ENCODE peak calls at places on chromosome 19, in eight cellular contexts. One of them, this sample, is unnamed.

GRCh38 chr19:32012886-32013635 is 332.3 kb upstream of the ZNF507 start:
- DNase-seq in heart right ventricle: no peak
- DNase-seq in hippocampal formation: no peak
- DNase-seq in cardiac fibroblast: no peak
- DNase-seq in naive thymus-derived CD8-positive, alpha-beta T cell: no peak
- DNase-seq in EL: no peak
- DNase-seq in T-helper 17 cell: no peak
- DNase-seq in hypothalamus: no peak
- DNase-seq in this sample: no peak

GRCh38 chr19:45103625-45104319 is 10.8 kb downstream of the PPP1R37 start:
- DNase-seq in cardiac fibroblast: no peak
- DNase-seq in hippocampal formation: no peak
- DNase-seq in naive thymus-derived CD8-positive, alpha-beta T cell: no peak
- DNase-seq in T-helper 17 cell: no peak
- DNase-seq in EL: no peak
- DNase-seq in heart right ventricle: peak; percentile 29
- DNase-seq in hypothalamus: no peak
- DNase-seq in this sample: no peak

GRCh38 chr19:50328257-50329145 is 676 bp downstream of the KCNC3 start:
- DNase-seq in hypothalamus: no peak
- DNase-seq in naive thymus-derived CD8-positive, alpha-beta T cell: no peak
- DNase-seq in T-helper 17 cell: no peak
- DNase-seq in EL: no peak
- DNase-seq in cardiac fibroblast: peak; percentile 2
- DNase-seq in hippocampal formation: no peak
- DNase-seq in heart right ventricle: peak; percentile 42
- DNase-seq in this sample: peak; percentile 80

GRCh38 chr19:30522359-30522758 is 150.2 kb downstream of the ZNF536 start:
- DNase-seq in hypothalamus: no peak
- DNase-seq in EL: no peak
- DNase-seq in hippocampal formation: no peak
- DNase-seq in cardiac fibroblast: no peak
- DNase-seq in heart right ventricle: no peak
- DNase-seq in naive thymus-derived CD8-positive, alpha-beta T cell: no peak
- DNase-seq in T-helper 17 cell: no peak
- DNase-seq in this sample: no peak

GRCh38 chr19:15525291-15525690 is 17.0 kb downstream of the CYP4F22 start:
- DNase-seq in naive thymus-derived CD8-positive, alpha-beta T cell: no peak
- DNase-seq in T-helper 17 cell: no peak
- DNase-seq in heart right ventricle: no peak
- DNase-seq in EL: no peak
- DNase-seq in cardiac fibroblast: no peak
- DNase-seq in hippocampal formation: no peak
- DNase-seq in hypothalamus: no peak
- DNase-seq in this sample: no peak

GRCh38 chr19:16143399-16144215 is at the start of gene HSH2D:
- DNase-seq in heart right ventricle: peak; percentile 30
- DNase-seq in EL: no peak
- DNase-seq in cardiac fibroblast: no peak
- DNase-seq in T-helper 17 cell: peak; percentile 57
- DNase-seq in hypothalamus: no peak
- DNase-seq in naive thymus-derived CD8-positive, alpha-beta T cell: peak; percentile 82
- DNase-seq in hippocampal formation: no peak
- DNase-seq in this sample: peak; percentile 86

GRCh38 chr19:35265126-35265995 is 3.4 kb upstream of the USF2 start:
- DNase-seq in hippocampal formation: no peak
- DNase-seq in naive thymus-derived CD8-positive, alpha-beta T cell: no peak
- DNase-seq in heart right ventricle: no peak
- DNase-seq in hypothalamus: no peak
- DNase-seq in cardiac fibroblast: no peak
- DNase-seq in T-helper 17 cell: no peak
- DNase-seq in EL: no peak
- DNase-seq in this sample: peak; percentile 50

GRCh38 chr19:45405435-45406164 is 731 bp upstream of the PPP1R13L start:
- DNase-seq in EL: peak; percentile 93
- DNase-seq in cardiac fibroblast: peak; percentile 91
- DNase-seq in heart right ventricle: peak; percentile 87
- DNase-seq in hypothalamus: peak; percentile 56
- DNase-seq in hippocampal formation: peak; percentile 85
- DNase-seq in naive thymus-derived CD8-positive, alpha-beta T cell: peak; percentile 85
- DNase-seq in T-helper 17 cell: peak; percentile 70
- DNase-seq in this sample: peak; percentile 87

GRCh38 chr19:30109565-30109964 is 167.5 kb downstream of the URI1 start:
- DNase-seq in EL: no peak
- DNase-seq in heart right ventricle: no peak
- DNase-seq in naive thymus-derived CD8-positive, alpha-beta T cell: no peak
- DNase-seq in cardiac fibroblast: no peak
- DNase-seq in hypothalamus: no peak
- DNase-seq in T-helper 17 cell: no peak
- DNase-seq in hippocampal formation: no peak
- DNase-seq in this sample: no peak

GRCh38 chr19:48878219-48879024 is 6.2 kb downstream of the PPP1R15A start:
- DNase-seq in hypothalamus: no peak
- DNase-seq in cardiac fibroblast: peak; percentile 97
- DNase-seq in heart right ventricle: no peak
- DNase-seq in EL: peak; percentile 24
- DNase-seq in naive thymus-derived CD8-positive, alpha-beta T cell: no peak
- DNase-seq in T-helper 17 cell: no peak
- DNase-seq in hippocampal formation: no peak
- DNase-seq in this sample: no peak

GRCh38 chr19:47107201-47107952 is 6.2 kb downstream of the ZC3H4 start:
- DNase-seq in cardiac fibroblast: no peak
- DNase-seq in EL: peak; percentile 36
- DNase-seq in hippocampal formation: peak; percentile 22
- DNase-seq in naive thymus-derived CD8-positive, alpha-beta T cell: peak; percentile 16
- DNase-seq in hypothalamus: no peak
- DNase-seq in heart right ventricle: no peak
- DNase-seq in T-helper 17 cell: no peak
- DNase-seq in this sample: no peak

GRCh38 chr19:6414033-6414643 is 10.5 kb downstream of the KHSRP start:
- DNase-seq in cardiac fibroblast: no peak
- DNase-seq in heart right ventricle: no peak
- DNase-seq in EL: no peak
- DNase-seq in naive thymus-derived CD8-positive, alpha-beta T cell: no peak
- DNase-seq in T-helper 17 cell: no peak
- DNase-seq in hypothalamus: no peak
- DNase-seq in hippocampal formation: no peak
- DNase-seq in this sample: no peak

GRCh38 chr19:52949422-52949821 is 13.3 kb downstream of the ZNF816 start:
- DNase-seq in hippocampal formation: no peak
- DNase-seq in cardiac fibroblast: no peak
- DNase-seq in naive thymus-derived CD8-positive, alpha-beta T cell: no peak
- DNase-seq in T-helper 17 cell: no peak
- DNase-seq in hypothalamus: no peak
- DNase-seq in heart right ventricle: no peak
- DNase-seq in EL: no peak
- DNase-seq in this sample: no peak

GRCh38 chr19:5078179-5078578 is 109.3 kb downstream of the KDM4B start:
- DNase-seq in naive thymus-derived CD8-positive, alpha-beta T cell: peak; percentile 11
- DNase-seq in heart right ventricle: no peak
- DNase-seq in hypothalamus: no peak
- DNase-seq in T-helper 17 cell: no peak
- DNase-seq in hippocampal formation: no peak
- DNase-seq in EL: no peak
- DNase-seq in cardiac fibroblast: no peak
- DNase-seq in this sample: no peak

GRCh38 chr19:18931316-18932162 is 9.5 kb downstream of the HOMER3 start:
- DNase-seq in naive thymus-derived CD8-positive, alpha-beta T cell: no peak
- DNase-seq in hippocampal formation: no peak
- DNase-seq in T-helper 17 cell: no peak
- DNase-seq in cardiac fibroblast: no peak
- DNase-seq in EL: no peak
- DNase-seq in hypothalamus: no peak
- DNase-seq in heart right ventricle: no peak
- DNase-seq in this sample: no peak

GRCh38 chr19:4446801-4447200 is 10.8 kb downstream of the UBXN6 start:
- DNase-seq in cardiac fibroblast: no peak
- DNase-seq in heart right ventricle: no peak
- DNase-seq in hypothalamus: no peak
- DNase-seq in T-helper 17 cell: no peak
- DNase-seq in EL: no peak
- DNase-seq in hippocampal formation: no peak
- DNase-seq in naive thymus-derived CD8-positive, alpha-beta T cell: no peak
- DNase-seq in this sample: no peak

GRCh38 chr19:46732172-46732938 is 13.5 kb upstream of the FKRP start:
- DNase-seq in heart right ventricle: no peak
- DNase-seq in naive thymus-derived CD8-positive, alpha-beta T cell: no peak
- DNase-seq in cardiac fibroblast: no peak
- DNase-seq in T-helper 17 cell: no peak
- DNase-seq in hypothalamus: no peak
- DNase-seq in EL: no peak
- DNase-seq in hippocampal formation: no peak
- DNase-seq in this sample: no peak

GRCh38 chr19:3506384-3507340 is 551 bp downstream of the FZR1 start:
- DNase-seq in hippocampal formation: no peak
- DNase-seq in EL: peak; percentile 36
- DNase-seq in heart right ventricle: no peak
- DNase-seq in naive thymus-derived CD8-positive, alpha-beta T cell: no peak
- DNase-seq in T-helper 17 cell: peak; percentile 38
- DNase-seq in cardiac fibroblast: no peak
- DNase-seq in hypothalamus: no peak
- DNase-seq in this sample: peak; percentile 46

GRCh38 chr19:42634409-42635232 is 39.9 kb upstream of the CEACAM8 start:
- DNase-seq in cardiac fibroblast: peak; percentile 25
- DNase-seq in T-helper 17 cell: no peak
- DNase-seq in hippocampal formation: no peak
- DNase-seq in hypothalamus: no peak
- DNase-seq in heart right ventricle: no peak
- DNase-seq in EL: peak; percentile 67
- DNase-seq in naive thymus-derived CD8-positive, alpha-beta T cell: no peak
- DNase-seq in this sample: peak; percentile 42

GRCh38 chr19:39907213-39907612 is 27.2 kb downstream of the FCGBP start:
- DNase-seq in cardiac fibroblast: no peak
- DNase-seq in heart right ventricle: no peak
- DNase-seq in T-helper 17 cell: no peak
- DNase-seq in naive thymus-derived CD8-positive, alpha-beta T cell: no peak
- DNase-seq in EL: no peak
- DNase-seq in hippocampal formation: no peak
- DNase-seq in hypothalamus: no peak
- DNase-seq in this sample: no peak

GRCh38 chr19:37148214-37148613 is 24.3 kb downstream of the ZNF585A start:
- DNase-seq in hypothalamus: no peak
- DNase-seq in cardiac fibroblast: no peak
- DNase-seq in T-helper 17 cell: no peak
- DNase-seq in heart right ventricle: no peak
- DNase-seq in naive thymus-derived CD8-positive, alpha-beta T cell: no peak
- DNase-seq in EL: no peak
- DNase-seq in hippocampal formation: no peak
- DNase-seq in this sample: no peak

GRCh38 chr19:49881672-49882394 is 4.3 kb downstream of the TBC1D17 start:
- DNase-seq in EL: no peak
- DNase-seq in heart right ventricle: peak; percentile 8
- DNase-seq in T-helper 17 cell: no peak
- DNase-seq in cardiac fibroblast: no peak
- DNase-seq in hypothalamus: no peak
- DNase-seq in hippocampal formation: no peak
- DNase-seq in naive thymus-derived CD8-positive, alpha-beta T cell: no peak
- DNase-seq in this sample: no peak

GRCh38 chr19:46603195-46603637 is 2.1 kb downstream of the CALM3 start:
- DNase-seq in hypothalamus: no peak
- DNase-seq in hippocampal formation: no peak
- DNase-seq in heart right ventricle: no peak
- DNase-seq in naive thymus-derived CD8-positive, alpha-beta T cell: no peak
- DNase-seq in cardiac fibroblast: no peak
- DNase-seq in T-helper 17 cell: no peak
- DNase-seq in EL: no peak
- DNase-seq in this sample: peak; percentile 85

GRCh38 chr19:3580156-3580955 is 4.9 kb upstream of the GIPC3 start:
- DNase-seq in EL: peak; percentile 95
- DNase-seq in hypothalamus: no peak
- DNase-seq in naive thymus-derived CD8-positive, alpha-beta T cell: no peak
- DNase-seq in hippocampal formation: no peak
- DNase-seq in T-helper 17 cell: no peak
- DNase-seq in heart right ventricle: no peak
- DNase-seq in cardiac fibroblast: peak; percentile 92
- DNase-seq in this sample: no peak

GRCh38 chr19:33175886-33176669 is 18.1 kb upstream of the LRP3 start:
- DNase-seq in hippocampal formation: no peak
- DNase-seq in hypothalamus: no peak
- DNase-seq in heart right ventricle: no peak
- DNase-seq in T-helper 17 cell: no peak
- DNase-seq in EL: peak; percentile 38
- DNase-seq in cardiac fibroblast: peak; percentile 50
- DNase-seq in naive thymus-derived CD8-positive, alpha-beta T cell: peak; percentile 10
- DNase-seq in this sample: peak; percentile 49

GRCh38 chr19:2554856-2555255 is 78.9 kb downstream of the GADD45B start:
- DNase-seq in hippocampal formation: no peak
- DNase-seq in T-helper 17 cell: no peak
- DNase-seq in hypothalamus: no peak
- DNase-seq in EL: peak; percentile 70
- DNase-seq in cardiac fibroblast: no peak
- DNase-seq in naive thymus-derived CD8-positive, alpha-beta T cell: no peak
- DNase-seq in heart right ventricle: no peak
- DNase-seq in this sample: no peak

GRCh38 chr19:39090881-39091280 is 6.7 kb downstream of the ACP7 start:
- DNase-seq in hypothalamus: no peak
- DNase-seq in naive thymus-derived CD8-positive, alpha-beta T cell: no peak
- DNase-seq in cardiac fibroblast: no peak
- DNase-seq in hippocampal formation: no peak
- DNase-seq in T-helper 17 cell: no peak
- DNase-seq in heart right ventricle: no peak
- DNase-seq in EL: no peak
- DNase-seq in this sample: no peak

GRCh38 chr19:31378404-31378803 is 29.2 kb upstream of the TSHZ3 start:
- DNase-seq in heart right ventricle: no peak
- DNase-seq in hypothalamus: no peak
- DNase-seq in cardiac fibroblast: peak; percentile 95
- DNase-seq in EL: peak; percentile 80
- DNase-seq in naive thymus-derived CD8-positive, alpha-beta T cell: no peak
- DNase-seq in T-helper 17 cell: no peak
- DNase-seq in hippocampal formation: no peak
- DNase-seq in this sample: no peak

GRCh38 chr19:1243768-1244692 is 2.5 kb downstream of the ATP5F1D start:
- DNase-seq in cardiac fibroblast: peak; percentile 90
- DNase-seq in heart right ventricle: peak; percentile 90
- DNase-seq in T-helper 17 cell: peak; percentile 74
- DNase-seq in naive thymus-derived CD8-positive, alpha-beta T cell: peak; percentile 89
- DNase-seq in hypothalamus: peak; percentile 68
- DNase-seq in EL: peak; percentile 81
- DNase-seq in hippocampal formation: peak; percentile 64
- DNase-seq in this sample: peak; percentile 86

GRCh38 chr19:1134431-1134830 is 30.6 kb downstream of the GPX4 start:
- DNase-seq in naive thymus-derived CD8-positive, alpha-beta T cell: no peak
- DNase-seq in hippocampal formation: no peak
- DNase-seq in hypothalamus: no peak
- DNase-seq in EL: no peak
- DNase-seq in T-helper 17 cell: no peak
- DNase-seq in heart right ventricle: no peak
- DNase-seq in cardiac fibroblast: peak; percentile 65
- DNase-seq in this sample: no peak

GRCh38 chr19:897442-898039 is 4.3 kb downstream of the RNU6-9 start:
- DNase-seq in T-helper 17 cell: no peak
- DNase-seq in hippocampal formation: no peak
- DNase-seq in heart right ventricle: no peak
- DNase-seq in hypothalamus: no peak
- DNase-seq in naive thymus-derived CD8-positive, alpha-beta T cell: no peak
- DNase-seq in cardiac fibroblast: no peak
- DNase-seq in EL: no peak
- DNase-seq in this sample: peak; percentile 70

GRCh38 chr19:36097036-36097435 is 13.9 kb upstream of the OVOL3 start:
- DNase-seq in hypothalamus: no peak
- DNase-seq in naive thymus-derived CD8-positive, alpha-beta T cell: no peak
- DNase-seq in T-helper 17 cell: no peak
- DNase-seq in heart right ventricle: no peak
- DNase-seq in cardiac fibroblast: no peak
- DNase-seq in EL: no peak
- DNase-seq in hippocampal formation: peak; percentile 93
- DNase-seq in this sample: no peak

GRCh38 chr19:21023901-21024300 is 3.4 kb downstream of the ZNF430 start:
- DNase-seq in cardiac fibroblast: peak; percentile 1
- DNase-seq in hypothalamus: no peak
- DNase-seq in naive thymus-derived CD8-positive, alpha-beta T cell: no peak
- DNase-seq in T-helper 17 cell: no peak
- DNase-seq in EL: peak; percentile 49
- DNase-seq in heart right ventricle: no peak
- DNase-seq in hippocampal formation: no peak
- DNase-seq in this sample: no peak

GRCh38 chr19:41328157-41328817 is 18.3 kb downstream of the CCDC97 start:
- DNase-seq in T-helper 17 cell: no peak
- DNase-seq in cardiac fibroblast: no peak
- DNase-seq in naive thymus-derived CD8-positive, alpha-beta T cell: no peak
- DNase-seq in EL: no peak
- DNase-seq in hippocampal formation: no peak
- DNase-seq in hypothalamus: no peak
- DNase-seq in heart right ventricle: no peak
- DNase-seq in this sample: no peak